ENCODE peak calls at places on chromosomes 16 and 17, in nine cellular contexts. M is left ventricle myocardium inferior; D is activated naive CD8-positive, alpha-beta T cell treated with anti-CD3 and anti-CD28 coated beads, Interleukin-2, amount 10 ng/mL, durations not matched to agents 7 days and 5 days; P is mesothelial cell of epicardium; L is stimulated activated CD4-positive, alpha-beta T cell treated with anti-CD3 and anti-CD28 coated beads, Interleukin-15, amount 100 ng/mL, for 1 hour; S is tibial nerve; I is hippocampal formation; T is AML-193; Z is AG08396. G is an unnamed sample.

GRCh38 chr16:83945587-83945986 is 7.5 kb upstream of the OSGIN1 start:
- DNase-seq in M (no peak), D (no peak), P (no peak), L (no peak), S (no peak), I (no peak), T (no peak), Z (no peak), G (no peak)

GRCh38 chr16:75227361-75228142 is 8.8 kb downstream of the CTRB1 start:
- DNase-seq in M (no peak), D (no peak), P (no peak), L (no peak), S (no peak), I (no peak), T (no peak), Z (no peak), G (no peak)

GRCh38 chr17:7133424-7133823 is 18.8 kb upstream of the ASGR2 start:
- DNase-seq in M (peak; percentile 39), D (no peak), P (no peak), L (no peak), S (no peak), I (no peak), T (no peak), Z (no peak), G (no peak)

GRCh38 chr16:88379694-88380040 is 3.1 kb upstream of the ZNF469 start:
- DNase-seq in M (peak; percentile 4), D (no peak), P (no peak), L (no peak), S (no peak), I (no peak), T (no peak), Z (no peak), G (no peak)

GRCh38 chr17:13429201-13429600 is 172.5 kb downstream of the HS3ST3A1 start:
- DNase-seq in M (no peak), D (no peak), P (no peak), L (no peak), S (no peak), I (no peak), T (no peak), Z (peak; percentile 85), G (no peak)

GRCh38 chr17:44220211-44221071 is 966 bp upstream of the UBTF start:
- DNase-seq in M (peak; percentile 51), D (peak; percentile 74), P (no peak), L (no peak), S (no peak), I (peak; percentile 74), T (no peak), Z (peak; percentile 79), G (peak; percentile 72)

GRCh38 chr17:12485361-12485911 is 180.3 kb upstream of the MYOCD start:
- DNase-seq in M (no peak), D (no peak), P (no peak), L (no peak), S (no peak), I (no peak), T (no peak), Z (no peak), G (no peak)

GRCh38 chr16:81716478-81717210 is 62.4 kb upstream of the PLCG2 start:
- DNase-seq in M (peak; percentile 2), D (no peak), P (no peak), L (no peak), S (no peak), I (no peak), T (no peak), Z (no peak), G (no peak)

GRCh38 chr16:56093055-56093454 is 98.2 kb upstream of the GNAO1 start:
- DNase-seq in M (no peak), D (no peak), P (no peak), L (no peak), S (no peak), I (no peak), T (no peak), Z (no peak), G (no peak)

GRCh38 chr16:2584742-2585650 is 47.2 kb downstream of the PDPK1 start:
- DNase-seq in M (peak; percentile 64), D (no peak), P (no peak), L (no peak), S (peak; percentile 46), I (peak; percentile 25), T (no peak), Z (peak; percentile 75), G (no peak)

GRCh38 chr16:62363451-62363850 is 327.2 kb upstream of the CDH8 start:
- DNase-seq in M (no peak), D (no peak), P (no peak), L (no peak), S (no peak), I (no peak), T (no peak), Z (no peak), G (no peak)

GRCh38 chr17:43772877-43773648 is 5.7 kb downstream of the DUSP3 start:
- DNase-seq in M (no peak), D (no peak), P (no peak), L (no peak), S (no peak), I (no peak), T (peak; percentile 99), Z (no peak), G (no peak)

GRCh38 chr16:9033125-9033830 is 58.2 kb upstream of the HAPSTR1 start:
- DNase-seq in M (no peak), D (no peak), P (no peak), L (no peak), S (no peak), I (no peak), T (no peak), Z (peak; percentile 60), G (peak; percentile 70)

GRCh38 chr16:67723151-67723915 is 4.2 kb upstream of the GFOD2 start:
- DNase-seq in M (no peak), D (peak; percentile 17), P (no peak), L (no peak), S (no peak), I (no peak), T (no peak), Z (peak; percentile 47), G (no peak)

GRCh38 chr17:38533241-38533640 is 72.5 kb downstream of the SRCIN1 start:
- DNase-seq in M (no peak), D (no peak), P (no peak), L (no peak), S (no peak), I (no peak), T (no peak), Z (no peak), G (no peak)

GRCh38 chr17:73368085-73368631 is 56.4 kb upstream of the CDC42EP4 start:
- DNase-seq in M (no peak), D (no peak), P (no peak), L (no peak), S (no peak), I (no peak), T (no peak), Z (no peak), G (no peak)

GRCh38 chr17:41345992-41346391 is 4.6 kb downstream of the KRT33A start:
- DNase-seq in M (no peak), D (no peak), P (no peak), L (no peak), S (no peak), I (no peak), T (no peak), Z (no peak), G (no peak)

GRCh38 chr17:21029032-21029431 is 13.8 kb downstream of the USP22 start:
- DNase-seq in M (no peak), D (no peak), P (no peak), L (no peak), S (no peak), I (no peak), T (no peak), Z (peak; percentile 64), G (no peak)

G was measured in H1.